ENCODE peak calls at places on chromosome 11, in ten cellular contexts. H is lung microvascular endothelial cell; Z is ecto neural progenitor cell; L is astrocyte; V is psoas muscle; J is stimulated activated CD4-positive, alpha-beta T cell treated with anti-CD3 and anti-CD28 coated beads, Interleukin-1b, Interleukin-23, amount 100 ng/mL, for 24 hours; R is stimulated activated CD8-positive, alpha-beta memory T cell treated with anti-CD3 and anti-CD28 coated beads, Interleukin-15, amount 100 ng/mL, for 1 hour; A is anterior cingulate cortex; M is LoVo; W is T follicular helper cell. B is an unnamed sample.

GRCh38 chr11:64000026-64000739 is 13.9 kb downstream of the OTUB1 start:
- DNase-seq in W (peak), J (peak), M (no peak), Z (peak), L (no peak), R (peak), V (peak), H (peak), A (peak), B (peak)

GRCh38 chr11:121571466-121571865 is 118.7 kb upstream of the SORL1-AS1 start:
- DNase-seq in V (no peak), A (no peak), L (no peak), W (no peak), J (no peak), Z (no peak), R (no peak), M (no peak), H (no peak), B (no peak)

GRCh38 chr11:10526974-10527918 is 13.7 kb downstream of the RNF141 start:
- DNase-seq in A (no peak), R (no peak), Z (no peak), H (no peak), J (no peak), W (no peak), L (peak), M (peak), V (no peak), B (no peak)

GRCh38 chr11:28342704-28343103 is 234.5 kb downstream of the METTL15 start:
- DNase-seq in J (no peak), H (no peak), W (no peak), M (peak), V (no peak), Z (no peak), A (no peak), R (no peak), L (peak), B (no peak)

GRCh38 chr11:130872961-130873360 is 43.3 kb downstream of the SNX19 start:
- DNase-seq in H (peak), A (no peak), J (no peak), M (no peak), W (no peak), L (peak), R (no peak), V (no peak), Z (no peak), B (no peak)

GRCh38 chr11:102251423-102251822 is 65.9 kb upstream of the BIRC3 start:
- DNase-seq in L (no peak), M (no peak), H (no peak), Z (no peak), R (no peak), W (no peak), J (no peak), A (no peak), V (no peak), B (no peak)

GRCh38 chr11:120273432-120273831 is 33.5 kb downstream of the POU2F3 start:
- DNase-seq in J (no peak), M (no peak), H (no peak), Z (no peak), W (no peak), A (no peak), R (no peak), L (peak), V (no peak), B (no peak)

GRCh38 chr11:20596629-20597129 is 2.7 kb upstream of the SLC6A5 start:
- DNase-seq in R (no peak), W (no peak), V (no peak), M (no peak), H (no peak), L (no peak), A (no peak), J (no peak), Z (peak), B (no peak)

GRCh38 chr11:32266611-32267010 is 168.7 kb downstream of the WT1 start:
- DNase-seq in A (no peak), H (no peak), L (peak), J (no peak), M (no peak), Z (no peak), R (no peak), V (no peak), W (no peak), B (no peak)

GRCh38 chr11:102280237-102280833 is 36.9 kb upstream of the BIRC3 start:
- DNase-seq in M (no peak), Z (no peak), J (no peak), H (no peak), W (no peak), V (no peak), L (no peak), R (no peak), A (no peak), B (no peak)

GRCh38 chr11:78189851-78190250 is 1.1 kb downstream of the USP35 start:
- DNase-seq in V (no peak), Z (no peak), W (no peak), A (no peak), J (no peak), M (no peak), H (no peak), R (no peak), L (no peak), B (no peak)

GRCh38 chr11:72943664-72944063 is 129.5 kb downstream of the ATG16L2 start:
- DNase-seq in L (no peak), W (no peak), A (no peak), R (no peak), M (no peak), J (no peak), V (no peak), Z (no peak), H (no peak), B (no peak)

GRCh38 chr11:2547806-2548205 is 103.0 kb downstream of the KCNQ1 start:
- DNase-seq in V (no peak), H (no peak), R (no peak), W (no peak), M (no peak), A (no peak), Z (no peak), J (no peak), L (no peak), B (no peak)

GRCh38 chr11:72446929-72447753 is 12.8 kb upstream of the CLPB start:
- DNase-seq in M (peak), A (no peak), J (no peak), R (no peak), H (peak), Z (no peak), W (no peak), L (peak), V (no peak), B (no peak)

GRCh38 chr11:78310500-78310909 is 107.1 kb downstream of the GAB2 start:
- DNase-seq in V (peak), M (peak), Z (no peak), L (peak), R (no peak), A (no peak), W (no peak), H (peak), J (no peak), B (no peak)

GRCh38 chr11:134331565-134332188 is at the start of gene GLB1L2:
- DNase-seq in R (peak), J (peak), H (peak), M (peak), V (peak), A (peak), L (no peak), W (peak), Z (peak), B (peak)

GRCh38 chr11:97722065-97722464 is 1298.7 kb upstream of the CNTN5 start:
- DNase-seq in A (no peak), L (peak), Z (no peak), W (no peak), M (peak), J (no peak), R (no peak), V (no peak), H (peak), B (no peak)

GRCh38 chr11:132430352-132431091 is 1060.1 kb downstream of the NTM start:
- DNase-seq in Z (no peak), R (no peak), H (no peak), W (no peak), L (peak), V (peak), A (no peak), J (no peak), M (no peak), B (no peak)

GRCh38 chr11:68447015-68447801 is 13.3 kb upstream of the PPP6R3 start:
- DNase-seq in R (peak), J (peak), H (peak), Z (peak), W (peak), V (peak), M (peak), A (peak), L (no peak), B (peak)

GRCh38 chr11:44016129-44016528 is 31.7 kb upstream of the ACCSL start:
- DNase-seq in L (peak), W (no peak), Z (peak), M (no peak), V (peak), H (no peak), A (no peak), R (no peak), J (no peak), B (no peak)

GRCh38 chr11:17748044-17748443 is 13.5 kb downstream of the KCNC1 start:
- DNase-seq in Z (no peak), H (no peak), R (no peak), W (no peak), V (peak), L (no peak), M (no peak), J (no peak), A (no peak), B (no peak)

GRCh38 chr11:134543144-134544044 is 131.4 kb upstream of the B3GAT1 start:
- DNase-seq in R (no peak), A (no peak), V (no peak), M (no peak), H (no peak), W (no peak), Z (peak), L (no peak), J (no peak), B (no peak)

GRCh38 chr11:88293931-88294330 is 43.6 kb downstream of the CTSC start:
- DNase-seq in J (no peak), M (no peak), L (peak), A (no peak), W (no peak), V (no peak), R (no peak), H (peak), Z (no peak), B (no peak)

GRCh38 chr11:133149698-133150097 is 382.6 kb downstream of the OPCML start:
- DNase-seq in L (no peak), A (no peak), V (no peak), H (no peak), M (no peak), J (no peak), R (no peak), W (no peak), Z (no peak), B (no peak)

GRCh38 chr11:15845261-15845660 is 511.1 kb downstream of the SOX6 start:
- DNase-seq in R (no peak), V (no peak), J (no peak), Z (peak), W (no peak), L (no peak), A (peak), H (no peak), M (no peak), B (no peak)

GRCh38 chr11:128734439-128735224 is 40.8 kb downstream of the FLI1 start:
- DNase-seq in W (no peak), J (no peak), A (peak), V (no peak), M (no peak), Z (no peak), H (no peak), L (no peak), R (no peak), B (no peak)

GRCh38 chr11:103619480-103619879 is 417.0 kb upstream of the DDI1 start:
- DNase-seq in R (no peak), A (no peak), Z (no peak), L (no peak), H (peak), V (no peak), J (no peak), W (no peak), M (no peak), B (no peak)

GRCh38 chr11:26187639-26188038 is 144.3 kb upstream of the ANO3 start:
- DNase-seq in J (no peak), L (peak), R (no peak), Z (no peak), M (no peak), W (no peak), A (no peak), H (peak), V (no peak), B (no peak)

GRCh38 chr11:92675303-92675702 is 294.1 kb upstream of the MTNR1B start:
- DNase-seq in Z (no peak), V (no peak), A (no peak), L (no peak), J (no peak), M (no peak), R (no peak), H (no peak), W (no peak), B (no peak)

GRCh38 chr11:60934091-60934789 is 10.0 kb downstream of the TMEM132A start:
- DNase-seq in J (no peak), M (no peak), Z (no peak), A (no peak), W (no peak), R (no peak), H (no peak), L (no peak), V (peak), B (no peak)

B was measured in central memory CD8-positive, alpha-beta T cell.